ENCODE peak calls at places on chromosome 5, in four cellular contexts. D, F, X and G are unnamed samples.
A peak's percentile ranks its signal among the peaks of the same experiment; 100 is the strongest.

GRCh38 chr5:5933651-5934050 is 444.7 kb downstream of the MED10 start:
- DNase-seq in X (no peak), F (no peak), D (no peak), G (no peak)

GRCh38 chr5:95822408-95823240 is at the start of gene GLRX:
- DNase-seq in D (peak; percentile 91), F (peak; percentile 93), X (peak; percentile 64), G (peak; percentile 88)

GRCh38 chr5:178241688-178242231 is 9.2 kb upstream of the PHYKPL start:
- DNase-seq in F (no peak), D (no peak), X (no peak), G (peak; percentile 45)

GRCh38 chr5:73564018-73564417 is 1.4 kb downstream of the ANKRA2 start:
- DNase-seq in X (no peak), D (no peak), F (no peak), G (no peak)

GRCh38 chr5:138230261-138230660 is 17.1 kb upstream of the CDC23 start:
- DNase-seq in F (no peak), X (peak; percentile 37), D (no peak), G (peak; percentile 87)

GRCh38 chr5:122704247-122705036 is 70.4 kb upstream of the SNX2 start:
- DNase-seq in D (peak; percentile 70), X (no peak), F (peak; percentile 30), G (no peak)

GRCh38 chr5:122498163-122498562 is 186.1 kb downstream of the SNCAIP start:
- DNase-seq in X (no peak), D (no peak), F (peak; percentile 47), G (peak; percentile 48)

GRCh38 chr5:140221697-140222223 is 46.8 kb downstream of the CYSTM1 start:
- DNase-seq in F (peak; percentile 62), D (peak; percentile 80), X (no peak), G (no peak)

GRCh38 chr5:81006955-81007636 is 46.9 kb downstream of the RASGRF2 start:
- DNase-seq in X (no peak), D (no peak), F (peak; percentile 43), G (no peak)

GRCh38 chr5:100902406-100903035 is 561 bp downstream of the ST8SIA4 start:
- DNase-seq in F (peak; percentile 10), D (peak; percentile 24), X (no peak), G (no peak)

GRCh38 chr5:143208781-143209510 is 194.5 kb downstream of the NR3C1 start:
- DNase-seq in X (no peak), D (peak; percentile 21), F (no peak), G (no peak)

GRCh38 chr5:91486638-91487037 is 103.5 kb upstream of the ARRDC3 start:
- DNase-seq in D (peak; percentile 78), X (no peak), F (no peak), G (no peak)

GRCh38 chr5:37424441-37424840 is 45.3 kb downstream of the WDR70 start:
- DNase-seq in D (peak; percentile 8), X (no peak), F (peak; percentile 38), G (no peak)

GRCh38 chr5:111857633-111858032 is 100.6 kb upstream of the NREP start:
- DNase-seq in D (peak; percentile 25), F (no peak), X (no peak), G (no peak)

GRCh38 chr5:93191426-93191825 is 389.6 kb downstream of the NR2F1-AS1 start:
- DNase-seq in D (peak; percentile 53), X (no peak), F (no peak), G (no peak)

GRCh38 chr5:93192683-93193082 is 388.3 kb downstream of the NR2F1-AS1 start:
- DNase-seq in F (no peak), D (peak; percentile 23), X (no peak), G (no peak)

GRCh38 chr5:93191016-93191415 is 390.0 kb downstream of the NR2F1-AS1 start:
- DNase-seq in X (no peak), F (no peak), D (no peak), G (no peak)

GRCh38 chr5:93192107-93192506 is 388.9 kb downstream of the NR2F1-AS1 start:
- DNase-seq in X (no peak), F (no peak), D (peak; percentile 93), G (no peak)

GRCh38 chr5:93193756-93194155 is 387.3 kb downstream of the NR2F1-AS1 start:
- DNase-seq in X (no peak), D (peak; percentile 8), F (no peak), G (no peak)
- H3K4me1 ChIP-seq in X (no peaks in the 10 kb centered on the region), D (peaks cover 54% of the 10 kb centered on the region), F (no peaks in the 10 kb centered on the region), G (no peaks in the 10 kb centered on the region)

GRCh38 chr5:179534431-179534830 is 15.9 kb upstream of the RUFY1 start:
- DNase-seq in F (no peak), X (no peak), D (no peak), G (no peak)
- H3K4me3 ChIP-seq in F (no peak overlapping the region), X (no peak overlapping the region), D (no peak overlapping the region), G (no peak overlapping the region)

GRCh38 chr5:157549954-157550549 is 25.5 kb downstream of the ADAM19 start:
- DNase-seq in F (no peak), X (no peak), D (peak; percentile 50), G (no peak)
- H3K27ac ChIP-seq in F (peak overlapping the region; percentile 75), X (peak overlapping the region; percentile 68), D (peak overlapping the region; percentile 70), G (peak overlapping the region; percentile 48)

DNA sequence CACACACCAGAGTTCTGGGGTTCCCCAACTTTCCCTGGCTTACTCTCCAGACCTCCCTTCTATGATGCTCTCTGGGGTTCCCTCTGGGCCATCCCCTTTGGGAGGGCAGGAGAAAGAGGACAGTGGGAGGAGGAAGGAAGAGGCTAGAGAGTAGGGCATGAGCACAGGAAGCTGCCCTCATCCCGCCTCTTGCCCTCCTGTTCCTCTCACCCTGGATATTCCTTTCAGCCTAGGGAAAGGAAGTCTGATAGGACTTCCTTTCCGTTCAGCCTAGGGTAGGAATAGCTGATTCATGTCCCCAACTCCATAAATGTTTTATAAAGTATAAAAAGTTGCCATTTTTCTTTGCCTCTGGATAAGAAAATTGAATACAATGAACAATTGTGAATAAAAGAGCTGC is 7.4 kb downstream of the MAP1B start:
- DNase-seq in D (no peak), X (no peak), F (no peak), G (no peak)
- H3K4me1 ChIP-seq in D (no peaks in the 10 kb centered on the region), X (peaks cover 33% of the 10 kb centered on the region), F (no peaks in the 10 kb centered on the region), G (peaks cover 3% of the 10 kb centered on the region)

DNA sequence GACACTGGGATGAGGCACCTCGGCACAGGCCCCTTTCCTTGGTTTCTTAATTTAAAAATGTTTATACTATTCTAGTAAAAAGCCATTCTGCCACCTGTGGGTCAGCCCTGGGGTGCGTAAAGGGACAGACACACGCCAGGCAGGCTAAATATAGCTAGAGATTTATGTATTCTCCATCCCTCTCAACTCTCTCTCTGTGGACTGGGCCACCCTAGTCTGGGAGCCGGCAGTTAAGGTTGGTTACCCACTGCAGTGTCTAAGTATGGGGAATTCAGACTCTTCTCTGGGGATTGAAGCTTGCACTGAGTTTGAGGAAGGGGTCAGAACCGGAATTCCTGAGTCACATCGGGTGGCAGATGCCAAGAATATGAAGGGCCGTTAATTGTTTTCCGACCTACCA is 1.9 kb downstream of the NEURL1B start:
- DNase-seq in X (no peak), F (no peak), D (no peak), G (no peak)
- H3K4me3 ChIP-seq in X (peak overlapping the region; percentile 85), F (no peak overlapping the region), D (no peak overlapping the region), G (peak overlapping the region; percentile 84)

GRCh38 chr5:13382232-13382631 is 562.3 kb downstream of the DNAH5 start:
- DNase-seq in F (no peak), D (no peak), X (no peak), G (no peak)
- H3K27ac ChIP-seq in F (no peak overlapping the region), D (no peak overlapping the region), X (no peak overlapping the region), G (no peak overlapping the region)